ENCODE peak calls at places on chromosome 3, in five cellular contexts. M is colonic mucosa, Q is dorsolateral prefrontal cortex, Z is GM12864, H is HL-60. N is an unnamed sample.

GRCh38 chr3:139718415-139718814 is 40.6 kb upstream of the NMNAT3 start:
- DNase-seq in M (peak), Q (peak), Z (no peak), H (no peak), N (no peak)

GRCh38 chr3:129318921-129319320 is 40.3 kb downstream of the HMCES start:
- DNase-seq in M (no peak), Q (no peak), Z (no peak), H (no peak), N (no peak)

GRCh38 chr3:15452156-15452555 is 24.8 kb downstream of the EAF1 start:
- DNase-seq in M (no peak), Q (no peak), Z (no peak), H (no peak), N (no peak)

GRCh38 chr3:170270282-170270891 is 48.2 kb downstream of the PRKCI start:
- DNase-seq in M (peak), Q (no peak), Z (no peak), H (no peak), N (no peak)

GRCh38 chr3:9141903-9142302 is 107.5 kb downstream of the SRGAP3 start:
- DNase-seq in M (no peak), Q (no peak), Z (no peak), H (no peak), N (no peak)

GRCh38 chr3:152973575-152973974 is 138.6 kb downstream of the P2RY1 start:
- DNase-seq in M (no peak), Q (no peak), Z (no peak), H (no peak), N (no peak)

GRCh38 chr3:124033360-124034015 is 41.6 kb upstream of the ROPN1 start:
- DNase-seq in M (no peak), Q (no peak), Z (no peak), H (no peak), N (peak)

GRCh38 chr3:152121292-152121654 is 147.5 kb upstream of the MBNL1 start:
- DNase-seq in M (no peak), Q (no peak), Z (no peak), H (no peak), N (no peak)

GRCh38 chr3:129961142-129961541 is 13.4 kb upstream of the TRH start:
- DNase-seq in M (no peak), Q (no peak), Z (no peak), H (no peak), N (no peak)

GRCh38 chr3:159263750-159264561 is 462.1 kb downstream of the MFSD1 start:
- DNase-seq in M (no peak), Q (no peak), Z (no peak), H (peak), N (peak)

GRCh38 chr3:86845731-86846130 is 145.2 kb downstream of the VGLL3 start:
- DNase-seq in M (no peak), Q (no peak), Z (no peak), H (no peak), N (no peak)

GRCh38 chr3:53821631-53822068 is 24.6 kb downstream of the CHDH start:
- DNase-seq in M (no peak), Q (no peak), Z (no peak), H (no peak), N (no peak)

GRCh38 chr3:194312743-194313281 is 38.3 kb downstream of the CPN2 start:
- DNase-seq in M (peak), Q (no peak), Z (no peak), H (no peak), N (no peak)

GRCh38 chr3:42473083-42473932 is 29.1 kb upstream of the VIPR1 start:
- DNase-seq in M (peak), Q (no peak), Z (no peak), H (peak), N (no peak)

GRCh38 chr3:169678122-169678521 is 14.6 kb upstream of the MECOM start:
- DNase-seq in M (no peak), Q (no peak), Z (no peak), H (no peak), N (no peak)

GRCh38 chr3:74267583-74268184 is 346.8 kb downstream of the CNTN3 start:
- DNase-seq in M (peak), Q (no peak), Z (peak), H (peak), N (peak)

GRCh38 chr3:112778298-112779008 is 68.2 kb downstream of the CD200R1L start:
- DNase-seq in M (no peak), Q (no peak), Z (no peak), H (no peak), N (no peak)

GRCh38 chr3:65854606-65855304 is 184.0 kb downstream of the MAGI1 start:
- DNase-seq in M (peak), Q (no peak), Z (no peak), H (no peak), N (no peak)

GRCh38 chr3:135499426-135499825 is 466.1 kb upstream of the PPP2R3A start:
- DNase-seq in M (no peak), Q (no peak), Z (no peak), H (no peak), N (no peak)

GRCh38 chr3:121883507-121883906 is 10.7 kb upstream of the SLC15A2 start:
- DNase-seq in M (no peak), Q (no peak), Z (peak), H (no peak), N (no peak)

GRCh38 chr3:173938159-173938558 is 540.6 kb downstream of the NLGN1 start:
- DNase-seq in M (no peak), Q (no peak), Z (no peak), H (no peak), N (no peak)

GRCh38 chr3:148631124-148631903 is 66.4 kb upstream of the AGTR1 start:
- DNase-seq in M (no peak), Q (no peak), Z (no peak), H (no peak), N (no peak)
- TF ChIP-seq CTCF in M (no peak), Q (no peak), Z (peak), H (no peak), N (no peak)

DNA sequence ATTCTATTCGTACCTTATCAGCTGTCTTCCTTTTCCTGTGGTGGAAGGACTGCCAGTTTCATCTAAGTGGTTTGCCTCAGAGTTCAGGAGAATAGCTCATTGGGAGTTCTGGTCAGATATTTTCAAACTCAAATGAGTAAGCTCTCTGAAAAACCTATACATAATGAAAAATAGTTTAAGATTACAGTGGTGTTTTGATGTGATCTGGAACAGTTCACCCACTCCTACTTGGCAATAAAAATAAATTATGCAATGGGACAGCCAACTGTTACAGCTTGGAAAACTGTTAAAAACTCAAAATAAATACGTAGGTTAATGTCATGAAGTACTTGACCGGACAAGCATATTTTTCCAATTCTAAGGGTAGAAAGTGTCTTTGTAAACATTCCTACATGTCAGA is 453.4 kb downstream of the IL5RA start:
- DNase-seq in M (no peak), Q (no peak), Z (no peak), H (no peak), N (no peak)
- TF ChIP-seq CTCF in M (no peak), Q (no peak), Z (no peak), H (no peak), N (no peak)

DNA sequence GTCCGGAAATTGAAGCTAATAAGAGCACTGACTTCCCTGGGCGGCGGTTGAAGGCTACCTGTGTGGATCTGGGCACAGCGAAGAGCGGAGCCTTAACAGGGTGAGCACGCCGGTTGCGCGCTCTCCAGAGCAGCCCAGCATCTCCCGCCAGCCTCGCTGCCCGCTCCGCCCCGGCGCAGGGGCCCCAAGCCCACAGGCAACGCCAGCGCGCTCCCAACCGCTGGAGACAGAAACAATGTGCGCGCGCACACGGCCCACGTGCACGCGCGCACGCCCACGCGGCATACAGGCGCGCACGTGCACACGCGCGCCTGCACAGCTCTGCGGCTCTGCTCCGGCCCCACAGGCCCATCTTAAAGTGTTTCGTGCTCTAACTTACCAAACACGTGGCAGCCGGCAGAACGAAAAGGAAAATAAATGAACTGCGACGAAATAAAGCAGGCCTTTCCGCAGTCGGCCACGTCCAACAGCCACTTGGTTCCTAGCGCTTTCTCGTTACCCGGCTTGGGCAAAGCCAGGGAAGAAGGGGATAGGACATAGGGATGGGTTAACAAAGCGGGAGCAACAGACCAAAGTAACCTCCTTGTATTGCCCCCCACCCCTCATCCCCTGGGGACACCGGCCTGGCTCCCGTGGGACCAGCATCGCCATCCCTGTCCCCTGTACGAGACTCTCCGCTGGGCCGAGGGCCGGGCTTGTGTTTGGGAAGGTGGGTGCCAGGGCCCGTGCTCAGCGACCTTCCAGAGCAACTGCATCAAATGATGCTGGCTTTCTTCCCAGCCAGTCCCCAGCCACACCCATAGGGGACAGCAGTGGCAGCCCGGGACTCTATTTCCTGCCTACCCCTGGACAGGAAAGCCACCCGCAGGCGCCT is 203.7 kb downstream of the ABHD5 start:
- DNase-seq in M (peak), Q (no peak), Z (peak), H (peak), N (peak)
- TF ChIP-seq CTCF in M (no peak), Q (no peak), Z (peak), H (no peak), N (no peak)

DNA sequence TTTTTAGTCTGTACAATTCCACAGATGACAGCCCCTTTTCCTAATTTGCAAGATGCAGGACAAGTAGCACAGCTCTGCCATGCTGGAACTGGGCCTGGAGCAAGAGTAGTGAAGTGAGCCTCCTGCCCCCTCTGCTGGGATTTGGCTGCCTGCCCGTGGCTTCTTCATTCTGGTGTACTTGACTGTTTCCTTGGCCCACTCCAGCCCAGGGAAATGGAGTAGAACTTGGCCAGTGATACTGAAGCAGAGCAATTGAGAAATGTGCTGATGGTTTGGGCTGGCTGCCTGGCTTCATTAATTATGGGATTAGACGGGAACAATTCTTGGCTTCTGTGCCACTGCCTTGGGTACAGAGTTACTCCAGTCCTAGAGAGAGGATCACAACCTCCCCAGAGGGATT is 2.8 kb downstream of the GPD1L start:
- DNase-seq in M (peak), Q (peak), Z (no peak), H (no peak), N (no peak)
- TF ChIP-seq CTCF in M (no peak), Q (no peak), Z (no peak), H (no peak), N (no peak)

GRCh38 chr3:23550402-23550801 is 255.4 kb upstream of the UBE2E1 start:
- DNase-seq in M (no peak), Q (no peak), Z (peak), H (no peak), N (peak)
- TF ChIP-seq CTCF in M (no peak), Q (no peak), Z (no peak), H (no peak), N (no peak)

GRCh38 chr3:88641033-88641604 is 466.3 kb upstream of the EPHA3 start:
- DNase-seq in M (no peak), Q (no peak), Z (no peak), H (no peak), N (no peak)
- TF ChIP-seq CTCF in M (no peak), Q (no peak), Z (no peak), H (no peak), N (no peak)